ENCODE peak calls at places on chromosomes 1 and 21, in eight cellular contexts. One of them, this sample, is unnamed.

GRCh38 chr1:89941110-89941770 is 53.7 kb upstream of the ZNF326 start:
- DNase-seq in HCT116: no peak
- DNase-seq in GM13976: peak; percentile 27
- DNase-seq in neural crest cell: no peak
- DNase-seq in bronchial epithelial cell: no peak
- DNase-seq in fibroblast of lung: no peak
- DNase-seq in activated CD8-positive, alpha-beta T cell treated with anti-CD3 and anti-CD28 coated beads for 36 hours: peak; percentile 39
- DNase-seq in DND-41: peak; percentile 21
- DNase-seq in this sample: no peak

GRCh38 chr1:108107658-108108057 is 92.5 kb downstream of the SLC25A24 start:
- DNase-seq in activated CD8-positive, alpha-beta T cell treated with anti-CD3 and anti-CD28 coated beads for 36 hours: peak; percentile 58
- DNase-seq in fibroblast of lung: no peak
- DNase-seq in GM13976: no peak
- DNase-seq in HCT116: no peak
- DNase-seq in DND-41: peak; percentile 33
- DNase-seq in neural crest cell: no peak
- DNase-seq in bronchial epithelial cell: peak; percentile 58
- DNase-seq in this sample: no peak

GRCh38 chr1:164092603-164093353 is 466.2 kb upstream of the PBX1 start:
- DNase-seq in HCT116: no peak
- DNase-seq in activated CD8-positive, alpha-beta T cell treated with anti-CD3 and anti-CD28 coated beads for 36 hours: peak; percentile 17
- DNase-seq in DND-41: peak; percentile 6
- DNase-seq in fibroblast of lung: peak; percentile 4
- DNase-seq in bronchial epithelial cell: no peak
- DNase-seq in GM13976: no peak
- DNase-seq in neural crest cell: no peak
- DNase-seq in this sample: no peak

GRCh38 chr1:156504062-156504813 is 3.7 kb upstream of the MEF2D start:
- DNase-seq in GM13976: no peak
- DNase-seq in HCT116: no peak
- DNase-seq in bronchial epithelial cell: no peak
- DNase-seq in activated CD8-positive, alpha-beta T cell treated with anti-CD3 and anti-CD28 coated beads for 36 hours: peak; percentile 72
- DNase-seq in fibroblast of lung: no peak
- DNase-seq in DND-41: peak; percentile 73
- DNase-seq in neural crest cell: no peak
- DNase-seq in this sample: no peak

GRCh38 chr1:4769516-4770280 is 115.3 kb downstream of the AJAP1 start:
- DNase-seq in fibroblast of lung: no peak
- DNase-seq in HCT116: no peak
- DNase-seq in GM13976: no peak
- DNase-seq in activated CD8-positive, alpha-beta T cell treated with anti-CD3 and anti-CD28 coated beads for 36 hours: no peak
- DNase-seq in DND-41: no peak
- DNase-seq in neural crest cell: no peak
- DNase-seq in bronchial epithelial cell: no peak
- DNase-seq in this sample: no peak

GRCh38 chr1:202192770-202193613 is 607 bp upstream of the LGR6 start:
- DNase-seq in fibroblast of lung: peak; percentile 43
- DNase-seq in HCT116: no peak
- DNase-seq in bronchial epithelial cell: peak; percentile 22
- DNase-seq in DND-41: peak; percentile 61
- DNase-seq in GM13976: peak; percentile 83
- DNase-seq in neural crest cell: peak; percentile 80
- DNase-seq in activated CD8-positive, alpha-beta T cell treated with anti-CD3 and anti-CD28 coated beads for 36 hours: peak; percentile 75
- DNase-seq in this sample: peak; percentile 87

GRCh38 chr1:172746091-172746949 is 87.4 kb downstream of the FASLG start:
- DNase-seq in DND-41: peak; percentile 81
- DNase-seq in HCT116: peak; percentile 91
- DNase-seq in bronchial epithelial cell: peak; percentile 99
- DNase-seq in fibroblast of lung: peak; percentile 99
- DNase-seq in activated CD8-positive, alpha-beta T cell treated with anti-CD3 and anti-CD28 coated beads for 36 hours: peak; percentile 36
- DNase-seq in neural crest cell: no peak
- DNase-seq in GM13976: peak; percentile 52
- DNase-seq in this sample: peak; percentile 62

GRCh38 chr1:53203466-53203865 is 6.8 kb downstream of the CPT2 start:
- DNase-seq in fibroblast of lung: no peak
- DNase-seq in DND-41: no peak
- DNase-seq in bronchial epithelial cell: no peak
- DNase-seq in HCT116: no peak
- DNase-seq in GM13976: no peak
- DNase-seq in neural crest cell: no peak
- DNase-seq in activated CD8-positive, alpha-beta T cell treated with anti-CD3 and anti-CD28 coated beads for 36 hours: no peak
- DNase-seq in this sample: no peak

GRCh38 chr1:7576946-7577657 is 194.0 kb upstream of the VAMP3 start:
- DNase-seq in DND-41: no peak
- DNase-seq in bronchial epithelial cell: peak; percentile 22
- DNase-seq in activated CD8-positive, alpha-beta T cell treated with anti-CD3 and anti-CD28 coated beads for 36 hours: no peak
- DNase-seq in fibroblast of lung: peak; percentile 9
- DNase-seq in GM13976: no peak
- DNase-seq in HCT116: peak; percentile 16
- DNase-seq in neural crest cell: no peak
- DNase-seq in this sample: no peak

GRCh38 chr1:162019006-162019405 is 4.7 kb downstream of the OLFML2B start:
- DNase-seq in activated CD8-positive, alpha-beta T cell treated with anti-CD3 and anti-CD28 coated beads for 36 hours: no peak
- DNase-seq in bronchial epithelial cell: peak; percentile 97
- DNase-seq in GM13976: no peak
- DNase-seq in neural crest cell: no peak
- DNase-seq in HCT116: no peak
- DNase-seq in DND-41: no peak
- DNase-seq in fibroblast of lung: peak; percentile 64
- DNase-seq in this sample: no peak

GRCh38 chr1:230668227-230668626 is 25.9 kb downstream of the COG2 start:
- DNase-seq in activated CD8-positive, alpha-beta T cell treated with anti-CD3 and anti-CD28 coated beads for 36 hours: no peak
- DNase-seq in GM13976: no peak
- DNase-seq in HCT116: no peak
- DNase-seq in bronchial epithelial cell: no peak
- DNase-seq in DND-41: no peak
- DNase-seq in neural crest cell: no peak
- DNase-seq in fibroblast of lung: no peak
- DNase-seq in this sample: no peak

GRCh38 chr1:26089125-26089524 is 21.7 kb upstream of the TRIM63 start:
- DNase-seq in activated CD8-positive, alpha-beta T cell treated with anti-CD3 and anti-CD28 coated beads for 36 hours: no peak
- DNase-seq in GM13976: no peak
- DNase-seq in fibroblast of lung: no peak
- DNase-seq in HCT116: no peak
- DNase-seq in neural crest cell: no peak
- DNase-seq in bronchial epithelial cell: no peak
- DNase-seq in DND-41: no peak
- DNase-seq in this sample: no peak

GRCh38 chr1:25703671-25704637 is 87.4 kb downstream of the MAN1C1 start:
- DNase-seq in fibroblast of lung: no peak
- DNase-seq in GM13976: no peak
- DNase-seq in bronchial epithelial cell: no peak
- DNase-seq in DND-41: peak; percentile 34
- DNase-seq in activated CD8-positive, alpha-beta T cell treated with anti-CD3 and anti-CD28 coated beads for 36 hours: peak; percentile 60
- DNase-seq in HCT116: no peak
- DNase-seq in neural crest cell: no peak
- DNase-seq in this sample: no peak

GRCh38 chr1:245599413-245600174 is 444.8 kb downstream of the KIF26B start:
- DNase-seq in HCT116: no peak
- DNase-seq in neural crest cell: no peak
- DNase-seq in DND-41: no peak
- DNase-seq in fibroblast of lung: peak; percentile 99
- DNase-seq in GM13976: no peak
- DNase-seq in bronchial epithelial cell: no peak
- DNase-seq in activated CD8-positive, alpha-beta T cell treated with anti-CD3 and anti-CD28 coated beads for 36 hours: no peak
- DNase-seq in this sample: no peak

GRCh38 chr1:243394610-243395490 is 139.0 kb downstream of the SDCCAG8 start:
- DNase-seq in GM13976: no peak
- DNase-seq in DND-41: no peak
- DNase-seq in HCT116: no peak
- DNase-seq in activated CD8-positive, alpha-beta T cell treated with anti-CD3 and anti-CD28 coated beads for 36 hours: no peak
- DNase-seq in neural crest cell: no peak
- DNase-seq in fibroblast of lung: no peak
- DNase-seq in bronchial epithelial cell: no peak
- DNase-seq in this sample: no peak

GRCh38 chr21:35711661-35712060 is 348.7 kb downstream of the SETD4 start:
- DNase-seq in neural crest cell: no peak
- DNase-seq in fibroblast of lung: no peak
- DNase-seq in GM13976: no peak
- DNase-seq in HCT116: no peak
- DNase-seq in DND-41: peak; percentile 88
- DNase-seq in bronchial epithelial cell: no peak
- DNase-seq in activated CD8-positive, alpha-beta T cell treated with anti-CD3 and anti-CD28 coated beads for 36 hours: no peak
- DNase-seq in this sample: no peak

GRCh38 chr1:100308777-100309176 is 42.8 kb downstream of the RTCA start:
- DNase-seq in neural crest cell: no peak
- DNase-seq in HCT116: no peak
- DNase-seq in GM13976: no peak
- DNase-seq in fibroblast of lung: peak; percentile 22
- DNase-seq in bronchial epithelial cell: peak; percentile 74
- DNase-seq in DND-41: no peak
- DNase-seq in activated CD8-positive, alpha-beta T cell treated with anti-CD3 and anti-CD28 coated beads for 36 hours: no peak
- DNase-seq in this sample: no peak

GRCh38 chr1:15033264-15033663 is 120.3 kb upstream of the TMEM51 start:
- DNase-seq in neural crest cell: no peak
- DNase-seq in DND-41: no peak
- DNase-seq in activated CD8-positive, alpha-beta T cell treated with anti-CD3 and anti-CD28 coated beads for 36 hours: no peak
- DNase-seq in GM13976: no peak
- DNase-seq in fibroblast of lung: peak; percentile 70
- DNase-seq in HCT116: no peak
- DNase-seq in bronchial epithelial cell: peak; percentile 52
- DNase-seq in this sample: no peak
- TF ChIP-seq CTCF in neural crest cell: peak; percentile 33
- TF ChIP-seq CTCF in DND-41: no peak
- TF ChIP-seq CTCF in activated CD8-positive, alpha-beta T cell treated with anti-CD3 and anti-CD28 coated beads for 36 hours: no peak
- TF ChIP-seq CTCF in GM13976: no peak
- TF ChIP-seq CTCF in fibroblast of lung: peak; percentile 61
- TF ChIP-seq CTCF in HCT116: peak; percentile 37
- TF ChIP-seq CTCF in bronchial epithelial cell: peak; percentile 17
- TF ChIP-seq CTCF in this sample: no peak

GRCh38 chr1:81414417-81415087 is 386.2 kb upstream of the ADGRL2 start:
- DNase-seq in HCT116: peak; percentile 8
- DNase-seq in DND-41: no peak
- DNase-seq in neural crest cell: peak; percentile 78
- DNase-seq in fibroblast of lung: peak; percentile 66
- DNase-seq in bronchial epithelial cell: peak; percentile 37
- DNase-seq in activated CD8-positive, alpha-beta T cell treated with anti-CD3 and anti-CD28 coated beads for 36 hours: peak; percentile 44
- DNase-seq in GM13976: peak; percentile 70
- DNase-seq in this sample: peak; percentile 56
- TF ChIP-seq CTCF in HCT116: peak; percentile 75
- TF ChIP-seq CTCF in DND-41: peak; percentile 35
- TF ChIP-seq CTCF in neural crest cell: peak; percentile 79
- TF ChIP-seq CTCF in fibroblast of lung: peak; percentile 84
- TF ChIP-seq CTCF in bronchial epithelial cell: peak; percentile 87
- TF ChIP-seq CTCF in activated CD8-positive, alpha-beta T cell treated with anti-CD3 and anti-CD28 coated beads for 36 hours: peak; percentile 45
- TF ChIP-seq CTCF in GM13976: peak; percentile 88
- TF ChIP-seq CTCF in this sample: peak; percentile 75

GRCh38 chr1:224521904-224522734 is 87.5 kb upstream of the WDR26 start:
- DNase-seq in GM13976: no peak
- DNase-seq in fibroblast of lung: no peak
- DNase-seq in HCT116: no peak
- DNase-seq in bronchial epithelial cell: peak; percentile 51
- DNase-seq in DND-41: no peak
- DNase-seq in neural crest cell: no peak
- DNase-seq in activated CD8-positive, alpha-beta T cell treated with anti-CD3 and anti-CD28 coated beads for 36 hours: no peak
- DNase-seq in this sample: no peak
- TF ChIP-seq CTCF in GM13976: no peak
- TF ChIP-seq CTCF in fibroblast of lung: no peak
- TF ChIP-seq CTCF in HCT116: peak; percentile 38
- TF ChIP-seq CTCF in bronchial epithelial cell: peak; percentile 11
- TF ChIP-seq CTCF in DND-41: peak; percentile 21
- TF ChIP-seq CTCF in neural crest cell: peak; percentile 36
- TF ChIP-seq CTCF in activated CD8-positive, alpha-beta T cell treated with anti-CD3 and anti-CD28 coated beads for 36 hours: no peak
- TF ChIP-seq CTCF in this sample: no peak

GRCh38 chr1:83860506-83861221 is 138.3 kb downstream of the TTLL7 start:
- DNase-seq in GM13976: peak; percentile 78
- DNase-seq in activated CD8-positive, alpha-beta T cell treated with anti-CD3 and anti-CD28 coated beads for 36 hours: peak; percentile 85
- DNase-seq in bronchial epithelial cell: peak; percentile 44
- DNase-seq in HCT116: peak; percentile 31
- DNase-seq in fibroblast of lung: peak; percentile 30
- DNase-seq in neural crest cell: peak; percentile 50
- DNase-seq in DND-41: no peak
- DNase-seq in this sample: peak; percentile 83
- TF ChIP-seq CTCF in GM13976: peak; percentile 71
- TF ChIP-seq CTCF in activated CD8-positive, alpha-beta T cell treated with anti-CD3 and anti-CD28 coated beads for 36 hours: peak; percentile 84
- TF ChIP-seq CTCF in bronchial epithelial cell: peak; percentile 85
- TF ChIP-seq CTCF in HCT116: peak; percentile 65
- TF ChIP-seq CTCF in fibroblast of lung: peak; percentile 60
- TF ChIP-seq CTCF in neural crest cell: peak; percentile 78
- TF ChIP-seq CTCF in DND-41: no peak
- TF ChIP-seq CTCF in this sample: peak; percentile 75

DNA sequence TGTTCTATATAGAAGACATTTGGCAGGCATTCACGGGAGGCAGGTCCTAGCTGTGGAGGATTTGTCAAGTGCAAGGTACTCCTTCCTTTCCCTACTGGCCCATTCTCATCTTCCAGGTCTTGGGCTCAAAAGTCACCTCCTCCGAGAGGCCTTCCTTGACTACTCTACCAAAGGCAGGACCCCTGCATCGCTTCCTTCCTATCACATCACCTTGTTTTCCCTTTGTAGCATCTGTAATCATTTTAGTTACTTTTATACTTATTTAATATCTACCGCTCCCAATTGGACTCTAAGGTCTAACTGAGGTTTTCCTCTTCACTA is 296.8 kb upstream of the KAZN start:
- DNase-seq in fibroblast of lung: no peak
- DNase-seq in GM13976: no peak
- DNase-seq in activated CD8-positive, alpha-beta T cell treated with anti-CD3 and anti-CD28 coated beads for 36 hours: no peak
- DNase-seq in HCT116: no peak
- DNase-seq in DND-41: no peak
- DNase-seq in neural crest cell: no peak
- DNase-seq in bronchial epithelial cell: no peak
- DNase-seq in this sample: no peak
- TF ChIP-seq CTCF in fibroblast of lung: no peak
- TF ChIP-seq CTCF in GM13976: no peak
- TF ChIP-seq CTCF in activated CD8-positive, alpha-beta T cell treated with anti-CD3 and anti-CD28 coated beads for 36 hours: no peak
- TF ChIP-seq CTCF in HCT116: no peak
- TF ChIP-seq CTCF in DND-41: no peak
- TF ChIP-seq CTCF in neural crest cell: no peak
- TF ChIP-seq CTCF in bronchial epithelial cell: no peak
- TF ChIP-seq CTCF in this sample: no peak